ENCODE peak calls at places on chromosomes 11 and 22, in eight cellular contexts. One of them, this sample, is unnamed.

GRCh38 chr11:11074686-11075370 is 217.0 kb upstream of the ZBED5 start:
- DNase-seq in cardiac fibroblast: no peak
- DNase-seq in thoracic aorta: no peak
- DNase-seq in PC-3: no peak
- DNase-seq in HL-60: no peak
- DNase-seq in neural crest cell: no peak
- DNase-seq in GM23338: no peak
- DNase-seq in IMR-90: no peak
- DNase-seq in this sample: no peak

GRCh38 chr11:45383229-45383628 is 97.1 kb upstream of the SYT13 start:
- DNase-seq in cardiac fibroblast: peak; percentile 45
- DNase-seq in IMR-90: no peak
- DNase-seq in PC-3: no peak
- DNase-seq in thoracic aorta: no peak
- DNase-seq in HL-60: peak; percentile 94
- DNase-seq in neural crest cell: no peak
- DNase-seq in GM23338: no peak
- DNase-seq in this sample: no peak

GRCh38 chr22:41831383-41831782 is 1.5 kb upstream of the SREBF2 start:
- DNase-seq in IMR-90: no peak
- DNase-seq in HL-60: peak; percentile 64
- DNase-seq in GM23338: no peak
- DNase-seq in thoracic aorta: no peak
- DNase-seq in cardiac fibroblast: peak; percentile 26
- DNase-seq in neural crest cell: no peak
- DNase-seq in PC-3: no peak
- DNase-seq in this sample: no peak

GRCh38 chr22:37848587-37849088 is 581 bp upstream of the EIF3L start:
- DNase-seq in thoracic aorta: no peak
- DNase-seq in IMR-90: peak; percentile 16
- DNase-seq in PC-3: peak; percentile 18
- DNase-seq in neural crest cell: no peak
- DNase-seq in cardiac fibroblast: peak; percentile 52
- DNase-seq in HL-60: peak; percentile 54
- DNase-seq in GM23338: peak; percentile 57
- DNase-seq in this sample: no peak

GRCh38 chr11:113873241-113873626 is 2.1 kb downstream of the USP28 start:
- DNase-seq in cardiac fibroblast: peak; percentile 25
- DNase-seq in HL-60: no peak
- DNase-seq in GM23338: peak; percentile 27
- DNase-seq in PC-3: no peak
- DNase-seq in neural crest cell: no peak
- DNase-seq in thoracic aorta: no peak
- DNase-seq in IMR-90: peak; percentile 32
- DNase-seq in this sample: no peak

GRCh38 chr11:35907648-35908431 is 36.0 kb upstream of the LDLRAD3 start:
- DNase-seq in GM23338: no peak
- DNase-seq in thoracic aorta: no peak
- DNase-seq in HL-60: no peak
- DNase-seq in PC-3: peak; percentile 87
- DNase-seq in cardiac fibroblast: peak; percentile 94
- DNase-seq in IMR-90: peak; percentile 62
- DNase-seq in neural crest cell: no peak
- DNase-seq in this sample: no peak

GRCh38 chr11:114132944-114133394 is 73.5 kb downstream of the ZBTB16 start:
- DNase-seq in cardiac fibroblast: peak; percentile 82
- DNase-seq in HL-60: no peak
- DNase-seq in PC-3: peak; percentile 88
- DNase-seq in neural crest cell: no peak
- DNase-seq in GM23338: no peak
- DNase-seq in thoracic aorta: no peak
- DNase-seq in IMR-90: no peak
- DNase-seq in this sample: no peak

GRCh38 chr22:24553597-24554315 is 1.2 kb downstream of the GUCD1 start:
- DNase-seq in PC-3: no peak
- DNase-seq in neural crest cell: no peak
- DNase-seq in GM23338: no peak
- DNase-seq in IMR-90: peak; percentile 40
- DNase-seq in thoracic aorta: no peak
- DNase-seq in HL-60: peak; percentile 32
- DNase-seq in cardiac fibroblast: peak; percentile 29
- DNase-seq in this sample: peak; percentile 35

GRCh38 chr11:133619973-133620372 is 87.7 kb upstream of the OPCML start:
- DNase-seq in neural crest cell: no peak
- DNase-seq in HL-60: no peak
- DNase-seq in thoracic aorta: no peak
- DNase-seq in cardiac fibroblast: no peak
- DNase-seq in IMR-90: no peak
- DNase-seq in PC-3: no peak
- DNase-seq in GM23338: peak; percentile 29
- DNase-seq in this sample: no peak
- TF ChIP-seq CTCF in neural crest cell: peak; percentile 52
- TF ChIP-seq CTCF in HL-60: no peak
- TF ChIP-seq CTCF in thoracic aorta: no peak
- TF ChIP-seq CTCF in cardiac fibroblast: no peak
- TF ChIP-seq CTCF in IMR-90: no peak
- TF ChIP-seq CTCF in PC-3: no peak
- TF ChIP-seq CTCF in GM23338: peak; percentile 40
- TF ChIP-seq CTCF in this sample: no peak

DNA sequence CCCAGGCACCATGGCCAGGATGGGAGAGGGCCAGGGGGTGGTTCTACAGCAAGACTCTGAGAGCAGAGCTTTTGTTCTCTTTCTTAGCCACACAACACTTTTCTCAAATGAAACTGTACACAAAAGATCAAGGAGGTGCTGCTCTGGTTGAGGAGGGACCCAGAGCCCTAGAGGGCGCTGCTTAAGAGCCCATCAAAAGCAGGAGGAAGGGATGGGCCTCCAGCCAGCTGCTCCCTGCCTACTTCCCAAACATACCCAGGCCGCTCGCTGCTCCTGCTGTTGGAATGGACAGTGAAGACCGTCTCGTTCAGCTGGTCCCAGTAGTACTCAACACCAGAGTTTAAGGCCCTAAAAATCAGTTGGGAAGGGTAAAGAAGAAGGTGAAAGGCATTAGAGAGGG is 18.4 kb upstream of the CHRM4 start:
- DNase-seq in GM23338: peak; percentile 82
- DNase-seq in neural crest cell: no peak
- DNase-seq in cardiac fibroblast: no peak
- DNase-seq in thoracic aorta: no peak
- DNase-seq in PC-3: no peak
- DNase-seq in IMR-90: no peak
- DNase-seq in HL-60: no peak
- DNase-seq in this sample: no peak
- TF ChIP-seq CTCF in GM23338: peak; percentile 71
- TF ChIP-seq CTCF in neural crest cell: no peak
- TF ChIP-seq CTCF in cardiac fibroblast: peak; percentile 15
- TF ChIP-seq CTCF in thoracic aorta: no peak
- TF ChIP-seq CTCF in PC-3: peak; percentile 47
- TF ChIP-seq CTCF in IMR-90: peak; percentile 17
- TF ChIP-seq CTCF in HL-60: no peak
- TF ChIP-seq CTCF in this sample: no peak

DNA sequence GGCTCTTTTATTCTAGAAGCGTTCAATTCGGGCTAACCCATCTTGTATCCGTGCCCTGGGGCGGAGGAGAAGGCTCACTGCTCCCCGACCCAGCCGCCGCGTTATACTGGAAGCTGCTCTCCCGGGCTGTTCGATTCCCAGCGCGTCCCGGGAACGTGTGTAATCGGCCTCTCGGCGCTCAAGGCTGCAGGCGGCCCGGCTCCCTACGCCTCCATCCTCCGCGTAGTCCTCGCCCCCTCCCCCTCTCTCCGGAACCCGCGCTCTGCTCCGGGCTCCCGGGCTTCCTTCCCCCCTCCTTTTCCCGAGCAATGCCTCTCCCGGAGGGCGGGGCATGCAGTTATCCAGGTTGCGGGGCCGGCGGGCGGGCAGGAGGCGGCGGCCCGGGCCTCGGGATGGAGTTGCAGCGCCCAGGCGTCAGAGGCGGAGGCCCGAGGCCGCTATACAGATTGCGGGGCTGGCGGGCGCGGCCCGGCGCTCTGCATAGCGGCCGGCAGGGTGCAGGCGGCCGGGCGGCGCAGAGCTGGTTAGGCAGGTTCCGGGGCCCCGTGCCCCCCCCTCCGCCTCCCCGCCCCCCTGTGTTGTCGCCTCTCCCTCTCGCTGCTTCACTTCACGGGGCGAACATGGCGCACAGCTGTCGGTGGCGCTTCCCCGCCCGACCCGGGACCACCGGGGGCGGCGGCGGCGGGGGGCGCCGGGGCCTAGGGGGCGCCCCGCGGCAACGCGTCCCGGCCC is at the start of gene KMT2A:
- DNase-seq in HL-60: peak; percentile 97
- DNase-seq in PC-3: peak; percentile 99
- DNase-seq in neural crest cell: peak; percentile 99
- DNase-seq in cardiac fibroblast: peak; percentile 97
- DNase-seq in IMR-90: peak; percentile 95
- DNase-seq in GM23338: peak; percentile 98
- DNase-seq in thoracic aorta: peak; percentile 88
- DNase-seq in this sample: peak; percentile 99
- TF ChIP-seq CTCF in HL-60: no peak
- TF ChIP-seq CTCF in PC-3: no peak
- TF ChIP-seq CTCF in neural crest cell: no peak
- TF ChIP-seq CTCF in cardiac fibroblast: no peak
- TF ChIP-seq CTCF in IMR-90: no peak
- TF ChIP-seq CTCF in GM23338: no peak
- TF ChIP-seq CTCF in thoracic aorta: peak; percentile 28
- TF ChIP-seq CTCF in this sample: no peak

DNA sequence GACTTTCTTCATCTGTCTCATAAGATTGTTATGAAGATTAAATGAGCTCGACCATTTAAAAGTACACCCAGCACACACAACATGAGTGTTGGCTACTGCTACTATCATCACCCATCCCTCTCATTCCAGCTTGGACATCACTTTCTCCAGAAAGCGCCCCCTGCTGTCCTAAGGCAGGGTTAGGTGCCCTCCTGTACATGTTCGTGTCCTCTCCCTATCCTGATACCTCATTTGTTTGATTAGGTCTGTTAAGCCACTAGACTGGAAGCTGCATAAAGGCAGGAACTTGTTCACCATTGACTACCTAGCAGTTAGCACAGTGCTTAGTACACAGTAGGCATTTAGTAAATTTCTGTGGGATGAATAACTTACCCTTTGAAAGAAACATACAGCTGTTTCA is 85.5 kb downstream of the ENTHD1 start:
- DNase-seq in HL-60: peak; percentile 11
- DNase-seq in cardiac fibroblast: peak; percentile 48
- DNase-seq in neural crest cell: peak; percentile 30
- DNase-seq in GM23338: peak; percentile 82
- DNase-seq in IMR-90: peak; percentile 6
- DNase-seq in PC-3: peak; percentile 41
- DNase-seq in thoracic aorta: no peak
- DNase-seq in this sample: peak; percentile 15
- TF ChIP-seq CTCF in HL-60: peak; percentile 49
- TF ChIP-seq CTCF in cardiac fibroblast: peak; percentile 61
- TF ChIP-seq CTCF in neural crest cell: peak; percentile 45
- TF ChIP-seq CTCF in GM23338: peak; percentile 78
- TF ChIP-seq CTCF in IMR-90: peak; percentile 39
- TF ChIP-seq CTCF in PC-3: peak; percentile 62
- TF ChIP-seq CTCF in thoracic aorta: no peak
- TF ChIP-seq CTCF in this sample: peak; percentile 12

DNA sequence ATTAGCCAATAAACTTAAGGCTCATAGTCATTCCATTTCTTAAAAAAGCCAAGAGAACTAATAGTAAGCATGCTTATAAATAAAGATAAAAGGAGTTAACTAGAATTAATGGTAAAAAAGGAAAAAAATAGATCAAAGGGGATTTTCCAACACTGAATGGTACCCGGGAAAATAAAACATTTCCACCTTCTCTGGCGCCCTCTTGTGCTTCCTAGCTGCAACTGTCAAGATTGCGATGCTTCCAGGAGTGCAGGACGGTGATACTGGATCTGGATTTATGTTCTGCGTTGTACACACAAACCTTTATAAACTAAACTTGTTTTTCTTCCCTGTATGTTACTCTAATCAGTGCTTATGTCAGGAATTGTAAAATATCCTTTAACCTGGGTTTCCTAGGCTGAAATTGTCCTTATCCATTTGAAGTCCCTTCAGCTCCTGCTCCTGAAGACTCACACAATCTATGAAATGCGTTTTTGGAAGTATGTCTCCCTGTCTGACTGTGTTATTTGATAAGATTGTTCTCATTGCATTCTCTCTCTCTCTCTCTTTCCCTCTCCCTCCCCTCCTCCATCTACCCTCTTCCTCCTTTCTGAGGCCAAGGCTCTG is 9.6 kb upstream of the HTATIP2 start:
- DNase-seq in neural crest cell: peak; percentile 49
- DNase-seq in cardiac fibroblast: peak; percentile 67
- DNase-seq in PC-3: peak; percentile 65
- DNase-seq in HL-60: peak; percentile 14
- DNase-seq in GM23338: peak; percentile 72
- DNase-seq in thoracic aorta: no peak
- DNase-seq in IMR-90: peak; percentile 48
- DNase-seq in this sample: peak; percentile 54
- TF ChIP-seq CTCF in neural crest cell: peak; percentile 88
- TF ChIP-seq CTCF in cardiac fibroblast: peak; percentile 91
- TF ChIP-seq CTCF in PC-3: peak; percentile 86
- TF ChIP-seq CTCF in HL-60: peak; percentile 41
- TF ChIP-seq CTCF in GM23338: peak; percentile 90
- TF ChIP-seq CTCF in thoracic aorta: peak; percentile 69
- TF ChIP-seq CTCF in IMR-90: peak; percentile 80
- TF ChIP-seq CTCF in this sample: peak; percentile 87

GRCh38 chr22:46795845-46796565 is 33.6 kb downstream of the TBC1D22A start:
- DNase-seq in HL-60: no peak
- DNase-seq in GM23338: no peak
- DNase-seq in thoracic aorta: no peak
- DNase-seq in neural crest cell: no peak
- DNase-seq in IMR-90: no peak
- DNase-seq in PC-3: no peak
- DNase-seq in cardiac fibroblast: no peak
- DNase-seq in this sample: no peak

GRCh38 chr22:46798366-46799057 is 36.1 kb downstream of the TBC1D22A start:
- DNase-seq in PC-3: peak; percentile 79
- DNase-seq in HL-60: peak; percentile 78
- DNase-seq in IMR-90: peak; percentile 66
- DNase-seq in GM23338: peak; percentile 88
- DNase-seq in thoracic aorta: no peak
- DNase-seq in neural crest cell: peak; percentile 90
- DNase-seq in cardiac fibroblast: peak; percentile 73
- DNase-seq in this sample: peak; percentile 90

GRCh38 chr22:46796566-46797195 is 34.2 kb downstream of the TBC1D22A start:
- DNase-seq in cardiac fibroblast: no peak
- DNase-seq in neural crest cell: no peak
- DNase-seq in PC-3: no peak
- DNase-seq in thoracic aorta: no peak
- DNase-seq in HL-60: no peak
- DNase-seq in IMR-90: no peak
- DNase-seq in GM23338: no peak
- DNase-seq in this sample: no peak

GRCh38 chr22:46798041-46798365 is 35.6 kb downstream of the TBC1D22A start:
- DNase-seq in neural crest cell: no peak
- DNase-seq in thoracic aorta: no peak
- DNase-seq in IMR-90: no peak
- DNase-seq in HL-60: no peak
- DNase-seq in GM23338: no peak
- DNase-seq in PC-3: no peak
- DNase-seq in cardiac fibroblast: no peak
- DNase-seq in this sample: no peak

DNA sequence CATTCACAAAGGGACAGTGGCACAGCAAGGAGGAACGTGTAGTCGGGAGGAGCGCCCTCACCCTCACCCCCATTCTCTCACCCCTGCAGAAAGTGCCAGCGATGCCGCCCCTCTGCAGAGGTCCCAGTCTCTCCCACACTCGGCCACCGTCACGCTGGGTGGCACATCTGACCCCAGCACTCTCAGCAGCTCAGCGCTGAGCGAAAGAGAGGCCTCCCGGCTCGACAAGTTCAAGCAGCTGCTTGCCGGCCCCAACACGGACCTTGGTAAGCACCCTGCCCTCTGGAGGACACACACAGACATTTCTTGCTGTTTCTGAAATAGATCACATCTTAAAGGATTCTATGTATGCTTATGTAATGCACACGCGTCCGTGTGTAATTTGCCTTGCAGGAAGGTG is 34.9 kb downstream of the TBC1D22A start:
- DNase-seq in cardiac fibroblast: peak; percentile 46
- DNase-seq in HL-60: peak; percentile 18
- DNase-seq in thoracic aorta: no peak
- DNase-seq in IMR-90: peak; percentile 55
- DNase-seq in GM23338: peak; percentile 67
- DNase-seq in PC-3: peak; percentile 9
- DNase-seq in neural crest cell: no peak
- DNase-seq in this sample: no peak
- TF ChIP-seq CTCF in cardiac fibroblast: peak; percentile 13
- TF ChIP-seq CTCF in HL-60: peak; percentile 3
- TF ChIP-seq CTCF in thoracic aorta: no peak
- TF ChIP-seq CTCF in IMR-90: peak; percentile 36
- TF ChIP-seq CTCF in GM23338: peak; percentile 46
- TF ChIP-seq CTCF in PC-3: peak; percentile 40
- TF ChIP-seq CTCF in neural crest cell: peak; percentile 52
- TF ChIP-seq CTCF in this sample: peak; percentile 30

This sample was measured in nephron progenitor cell.